ENCODE peak calls at places on chromosomes 12 and 14, in ten cellular contexts. W is dorsolateral prefrontal cortex, T is choroid plexus epithelial cell, M is kidney, O is GM12878, R is bronchial epithelial cell, I is Peyer's patch, Y is cardiac fibroblast, L is HFF-Myc, X is Panc1. E is an unnamed sample.

GRCh38 chr14:68140111-68140741 is 320.6 kb downstream of the RAD51B start:
- DNase-seq in R (peak), I (peak), Y (peak), W (no peak), T (peak), X (peak), O (no peak), M (no peak), L (peak), E (peak)

GRCh38 chr12:1350934-1351240 is 243.5 kb downstream of the FBXL14 start:
- DNase-seq in L (no peak), O (no peak), R (no peak), T (no peak), W (no peak), M (no peak), Y (no peak), I (no peak), X (no peak), E (no peak)

GRCh38 chr14:104101086-104101621 is 15.7 kb downstream of the ASPG start:
- DNase-seq in I (no peak), R (peak), T (no peak), X (no peak), L (no peak), O (no peak), W (peak), M (peak), Y (no peak), E (no peak)

GRCh38 chr14:87121716-87122115 is 871.3 kb downstream of the GALC start:
- DNase-seq in W (no peak), I (no peak), M (no peak), X (no peak), R (no peak), Y (no peak), T (no peak), O (no peak), L (no peak), E (no peak)

GRCh38 chr12:79408665-79409064 is 282.1 kb downstream of the PAWR start:
- DNase-seq in T (no peak), I (no peak), X (no peak), W (no peak), R (no peak), L (no peak), Y (no peak), O (no peak), M (no peak), E (no peak)

GRCh38 chr12:109796057-109796456 is 37.1 kb downstream of the TRPV4 start:
- DNase-seq in O (no peak), L (no peak), M (no peak), Y (no peak), I (no peak), X (no peak), T (no peak), W (no peak), R (no peak), E (no peak)

GRCh38 chr12:111557271-111558106 is 41.6 kb downstream of the ATXN2 start:
- DNase-seq in R (no peak), O (no peak), Y (peak), L (no peak), X (no peak), M (no peak), I (no peak), T (peak), W (no peak), E (peak)

GRCh38 chr12:93599192-93599591 is 26.7 kb downstream of the SOCS2 start:
- DNase-seq in Y (no peak), T (no peak), R (no peak), I (no peak), X (no peak), L (no peak), M (no peak), O (no peak), W (no peak), E (no peak)

GRCh38 chr14:36944307-36945010 is 227.9 kb downstream of the SLC25A21 start:
- DNase-seq in Y (no peak), T (peak), R (peak), M (no peak), I (no peak), O (no peak), L (peak), X (no peak), W (no peak), E (peak)

GRCh38 chr14:104567141-104567956 is 12.2 kb upstream of the C14orf180 start:
- DNase-seq in Y (no peak), X (no peak), O (no peak), R (no peak), I (no peak), T (no peak), M (no peak), L (no peak), W (no peak), E (no peak)

GRCh38 chr12:49674318-49674985 is 32.8 kb downstream of the FMNL3 start:
- DNase-seq in M (no peak), O (no peak), Y (peak), X (no peak), T (peak), L (no peak), I (peak), R (peak), W (no peak), E (peak)

GRCh38 chr12:107731376-107731775 is 29.6 kb downstream of the PRDM4 start:
- DNase-seq in R (peak), Y (peak), O (no peak), L (no peak), I (peak), M (no peak), X (no peak), W (no peak), T (peak), E (no peak)

GRCh38 chr14:85619866-85620265 is 89.9 kb downstream of the FLRT2 start:
- DNase-seq in L (no peak), Y (no peak), X (no peak), T (no peak), M (no peak), R (no peak), O (no peak), W (no peak), I (no peak), E (no peak)

GRCh38 chr12:14893471-14894250 is 8.0 kb upstream of the MGP start:
- DNase-seq in M (no peak), L (no peak), R (no peak), X (no peak), O (no peak), Y (peak), W (no peak), T (peak), I (no peak), E (peak)

GRCh38 chr12:12441051-12441807 is 84.4 kb downstream of the BORCS5 start:
- DNase-seq in Y (no peak), T (no peak), R (no peak), O (no peak), M (no peak), W (no peak), L (no peak), I (no peak), X (no peak), E (no peak)

GRCh38 chr14:50230601-50231474 is 540 bp downstream of the SOS2 start:
- DNase-seq in W (peak), Y (peak), R (peak), L (no peak), M (peak), T (peak), I (peak), X (peak), O (peak), E (peak)

GRCh38 chr12:78818487-78818886 is 46.1 kb upstream of the SYT1 start:
- DNase-seq in R (no peak), O (no peak), T (peak), Y (no peak), W (no peak), L (no peak), I (no peak), M (no peak), X (no peak), E (no peak)

GRCh38 chr12:106780010-106780625 is 5.6 kb downstream of the RIC8B start:
- DNase-seq in T (no peak), O (no peak), L (peak), M (no peak), Y (no peak), X (no peak), R (peak), W (no peak), I (no peak), E (peak)

GRCh38 chr12:53806689-53807088 is 54.9 kb upstream of the CISTR start:
- DNase-seq in X (no peak), R (no peak), I (no peak), M (no peak), O (no peak), T (peak), Y (peak), W (no peak), L (no peak), E (peak)

GRCh38 chr12:50232771-50233209 is 50.5 kb downstream of the LIMA1 start:
- DNase-seq in L (no peak), Y (no peak), I (no peak), T (peak), R (no peak), W (no peak), M (no peak), X (no peak), O (no peak), E (peak)

GRCh38 chr12:32918890-32919791 is 22.6 kb upstream of the PKP2 start:
- DNase-seq in Y (peak), X (no peak), I (no peak), W (no peak), R (peak), M (no peak), L (no peak), O (no peak), T (peak), E (peak)

GRCh38 chr12:88579941-88580871 is at the start of gene KITLG:
- DNase-seq in L (no peak), T (peak), O (no peak), R (peak), I (peak), X (no peak), Y (peak), M (peak), W (peak), E (peak)

GRCh38 chr14:76962303-76962660 is 66.2 kb downstream of the IRF2BPL start:
- DNase-seq in I (no peak), R (no peak), Y (no peak), M (no peak), T (no peak), O (no peak), X (no peak), L (no peak), W (no peak), E (no peak)
- H3K4me3 ChIP-seq in I (peak), R (no peak), Y (no peak), M (peak), T (peak), O (peak), X (peak), L (peak), W (peak), E (peak)

GRCh38 chr14:95045255-95045701 is 112.1 kb downstream of the DICER1 start:
- DNase-seq in X (no peak), O (no peak), Y (no peak), R (no peak), W (peak), I (peak), L (no peak), M (peak), T (no peak), E (no peak)

GRCh38 chr14:95045836-95046430 is 111.4 kb downstream of the DICER1 start:
- DNase-seq in W (peak), I (peak), L (no peak), T (no peak), O (no peak), R (no peak), M (peak), Y (no peak), X (no peak), E (no peak)

GRCh38 chr14:95047754-95048153 is 109.6 kb downstream of the DICER1 start:
- DNase-seq in M (no peak), I (peak), W (peak), O (no peak), Y (no peak), X (no peak), T (no peak), L (no peak), R (no peak), E (no peak)

GRCh38 chr14:95048771-95049312 is 108.5 kb downstream of the DICER1 start:
- DNase-seq in Y (no peak), I (peak), O (no peak), R (no peak), L (no peak), M (peak), X (no peak), W (peak), T (no peak), E (no peak)

DNA sequence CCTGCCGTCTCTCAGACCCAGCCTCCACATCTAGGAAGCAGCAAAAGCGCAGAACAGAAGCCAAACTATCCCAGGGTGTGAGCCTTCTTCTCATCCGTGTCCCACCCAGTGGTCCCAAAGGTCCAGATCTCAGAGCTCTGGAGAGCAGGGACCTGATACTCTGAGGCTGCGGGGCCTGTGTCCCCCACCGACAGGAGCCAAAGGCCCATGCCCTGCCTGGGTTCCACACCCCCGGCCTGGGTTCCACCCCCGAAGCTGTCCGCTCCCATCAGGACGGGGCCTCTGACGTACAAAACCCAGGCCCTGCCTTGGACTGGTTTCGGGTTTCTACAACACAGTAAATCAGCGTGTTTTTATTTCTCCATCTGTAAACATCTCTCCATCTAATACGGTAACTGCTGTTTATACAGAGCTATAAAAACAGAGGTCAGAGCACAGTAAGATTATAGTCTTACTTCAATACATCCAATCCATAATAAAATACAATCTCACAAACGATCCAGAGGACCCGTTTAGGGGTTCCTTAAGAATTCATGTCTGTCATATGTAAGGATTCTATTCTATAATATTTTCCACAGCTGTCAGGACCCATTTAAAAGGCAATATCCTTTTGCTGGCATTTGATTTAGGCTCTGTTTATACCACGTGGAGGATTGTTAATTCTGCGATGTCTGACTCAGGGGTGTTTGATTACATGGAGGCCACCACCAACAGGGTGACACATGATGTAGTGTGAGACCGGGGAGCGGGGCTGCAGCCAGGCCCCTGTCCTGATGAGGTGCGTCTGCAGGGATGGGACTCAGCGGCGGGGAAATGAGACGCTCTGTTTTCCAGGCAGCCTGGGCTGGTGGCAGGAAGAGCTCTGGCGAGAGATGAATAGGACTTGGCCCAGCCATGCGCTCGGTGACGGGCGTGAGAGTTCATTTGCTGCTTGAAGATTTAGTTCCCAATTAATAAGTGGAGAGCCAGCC is 110.3 kb downstream of the DICER1 start:
- DNase-seq in L (peak), W (peak), T (no peak), O (no peak), M (peak), R (no peak), I (peak), X (no peak), Y (no peak), E (no peak)
- TF ChIP-seq CTCF in L (no peak), W (no peak), T (no peak), O (no peak), M (no peak), R (no peak), I (no peak), X (no peak), Y (no peak), E (no peak)

DNA sequence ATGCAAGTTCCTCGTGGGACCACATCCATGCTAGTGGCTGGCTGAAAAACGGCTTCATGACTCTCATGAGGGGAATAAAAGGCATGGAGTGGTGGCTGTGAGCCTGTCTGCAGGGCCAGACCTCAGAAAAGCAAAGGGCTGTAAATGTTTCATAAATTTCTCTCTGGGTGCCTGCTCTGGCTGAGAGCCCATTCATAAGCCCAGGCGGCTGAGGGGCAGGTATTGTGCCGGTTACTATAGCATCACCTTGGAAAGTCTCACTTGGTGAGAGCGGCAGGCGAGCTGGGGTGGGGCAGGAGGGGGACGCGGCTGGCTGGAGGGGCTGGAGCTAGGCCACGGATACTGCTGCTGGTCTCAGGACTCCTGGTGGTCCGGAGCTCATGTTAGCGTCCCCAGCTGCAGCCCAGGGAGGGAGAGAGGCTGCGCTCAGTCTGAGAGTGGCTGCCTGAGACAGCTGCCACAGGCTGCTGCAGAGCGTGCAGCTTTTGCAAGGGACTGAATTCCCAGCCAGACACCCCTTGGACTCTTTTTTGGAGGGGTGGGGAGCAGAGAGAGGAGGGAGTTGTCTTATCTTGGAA is at the start of gene SLC17A8:
- DNase-seq in X (no peak), I (no peak), T (no peak), R (no peak), O (no peak), M (no peak), W (no peak), L (no peak), Y (no peak), E (no peak)
- H3K4me3 ChIP-seq in X (no peak), I (no peak), T (no peak), R (no peak), O (no peak), M (no peak), W (no peak), L (no peak), Y (no peak), E (no peak)

GRCh38 chr12:68293347-68293746 is 38.8 kb downstream of the MDM1 start:
- DNase-seq in X (no peak), W (no peak), R (no peak), Y (no peak), O (no peak), L (no peak), I (no peak), M (no peak), T (no peak), E (no peak)

GRCh38 chr12:68294246-68294645 is 37.9 kb downstream of the MDM1 start:
- DNase-seq in T (peak), I (no peak), L (no peak), R (no peak), M (no peak), X (no peak), O (no peak), W (no peak), Y (no peak), E (no peak)

GRCh38 chr12:68303850-68304249 is 28.3 kb downstream of the MDM1 start:
- DNase-seq in T (peak), W (no peak), Y (peak), R (no peak), O (no peak), I (no peak), M (no peak), X (no peak), L (no peak), E (peak)

GRCh38 chr12:68292157-68292940 is 38.9 kb upstream of the IL22 start:
- DNase-seq in X (no peak), W (no peak), R (no peak), L (no peak), Y (no peak), I (no peak), M (no peak), O (no peak), T (no peak), E (no peak)

DNA sequence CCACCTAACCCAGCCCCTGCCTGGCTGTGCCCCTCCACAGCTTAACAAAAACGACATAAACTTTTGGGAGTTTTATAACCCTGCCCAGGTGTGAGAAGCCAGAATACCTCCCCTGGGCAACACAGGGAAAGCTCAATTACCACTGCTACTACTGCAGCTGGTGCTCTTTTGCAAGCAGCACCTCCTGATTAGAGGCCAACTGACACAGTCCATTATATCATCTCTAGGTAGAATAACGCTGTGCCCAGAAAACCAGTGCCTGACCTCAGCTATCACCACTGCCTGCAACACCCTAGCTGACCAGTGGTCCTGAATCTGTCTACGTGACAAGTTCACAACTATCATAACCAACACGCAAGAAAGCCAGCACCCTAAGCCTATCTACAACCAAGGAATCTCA is 34.2 kb downstream of the MDM1 start:
- DNase-seq in R (no peak), O (no peak), X (no peak), Y (no peak), M (no peak), W (no peak), T (no peak), L (no peak), I (no peak), E (no peak)
- TF ChIP-seq CTCF in R (no peak), O (no peak), X (no peak), Y (no peak), M (no peak), W (no peak), T (no peak), L (no peak), I (no peak), E (no peak)

DNA sequence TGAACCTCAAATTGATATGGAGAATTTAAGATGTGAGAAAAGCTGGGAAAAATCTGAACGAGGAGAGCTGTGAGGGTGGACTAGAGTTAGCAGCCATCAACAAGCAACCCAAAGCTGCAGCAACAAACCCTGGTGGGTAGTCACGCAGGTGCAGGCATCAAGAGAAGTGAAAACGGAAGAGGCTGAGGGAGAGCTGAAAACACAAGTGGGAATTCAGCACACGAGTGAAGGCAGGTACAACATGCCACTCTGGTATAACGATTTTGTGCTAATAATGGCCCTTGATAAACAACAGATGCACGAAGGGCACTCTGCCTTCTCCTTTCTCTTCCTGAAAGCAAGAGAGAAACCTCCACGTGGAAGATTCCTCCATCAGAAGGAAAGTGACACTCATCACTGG is 11.5 kb downstream of the TCL1B start:
- DNase-seq in W (no peak), R (no peak), Y (no peak), M (no peak), O (peak), T (no peak), L (no peak), I (no peak), X (no peak), E (no peak)
- H3K4me3 ChIP-seq in W (no peak), R (no peak), Y (no peak), M (no peak), O (peak), T (no peak), L (no peak), I (no peak), X (no peak), E (no peak)